ENCODE peak calls at places on chromosomes 4 and X, in ten cellular contexts. G is islet precursor cell; A is brain microvascular endothelial cell; S is G401; Y is activated naive CD4-positive, alpha-beta T cell treated with anti-CD3 and anti-CD28 coated beads, Interleukin-2, amount 10 ng/mL, durations not matched to agents 7 days and 5 days; U is midbrain; T is activated CD4-positive, alpha-beta T cell treated with anti-CD3 and anti-CD28 coated beads for 24 hours; F is Caki2; R is activated T-helper 1 cell treated with anti-CD3 and anti-CD28 coated beads, Interleukin-2, amount 50 U/mL, for 16 hours; L is neuronal stem cell. D is an unnamed sample.

GRCh38 chr4:184388106-184388505 is 86.2 kb downstream of the IRF2 start:
- DNase-seq in G (no peak), A (no peak), S (no peak), Y (no peak), U (no peak), T (no peak), F (no peak), R (no peak), L (no peak), D (no peak)

GRCh38 chr4:69057620-69058409 is 38.5 kb upstream of the UGT2B7 start:
- DNase-seq in G (no peak), A (no peak), S (no peak), Y (no peak), U (no peak), T (no peak), F (no peak), R (no peak), L (peak), D (peak)

GRCh38 chrX:87583679-87584078 is 66.1 kb downstream of the KLHL4 start:
- DNase-seq in G (peak), A (no peak), S (no peak), Y (no peak), U (no peak), T (no peak), F (no peak), R (no peak), L (no peak), D (no peak)

GRCh38 chr4:84681488-84682274 is 98.8 kb downstream of the CDS1 start:
- DNase-seq in G (peak), A (peak), S (no peak), Y (no peak), U (peak), T (no peak), F (peak), R (no peak), L (no peak), D (peak)

GRCh38 chrX:31224321-31225012 is 152.6 kb upstream of the FTHL17 start:
- DNase-seq in G (no peak), A (no peak), S (no peak), Y (no peak), U (no peak), T (no peak), F (no peak), R (no peak), L (no peak), D (no peak)

GRCh38 chr4:151407466-151408379 is 1.3 kb upstream of the FHIP1A start:
- DNase-seq in G (no peak), A (no peak), S (peak), Y (peak), U (no peak), T (no peak), F (no peak), R (no peak), L (no peak), D (peak)

GRCh38 chr4:137610960-137611359 is 78.7 kb upstream of the PCDH18 start:
- DNase-seq in G (peak), A (peak), S (no peak), Y (no peak), U (no peak), T (no peak), F (no peak), R (no peak), L (no peak), D (no peak)

GRCh38 chr4:1505511-1506451 is 99.5 kb upstream of the NKX1-1 start:
- DNase-seq in G (peak), A (no peak), S (no peak), Y (peak), U (no peak), T (no peak), F (no peak), R (no peak), L (no peak), D (no peak)

GRCh38 chrX:123859409-123859827 is 435 bp upstream of the XIAP start:
- DNase-seq in G (no peak), A (no peak), S (peak), Y (no peak), U (peak), T (no peak), F (no peak), R (no peak), L (peak), D (peak)

D was measured in globus pallidus.